ENCODE peak calls at places on chromosomes 7 and 10, in eight cellular contexts. T, X, P, H, R, K, N and F are unnamed samples.

GRCh38 chr7:4958477-4959301 is at the start of gene MMD2:
- DNase-seq in P (peak), T (no peak), X (no peak), H (no peak), R (no peak), N (no peak), K (peak), F (no peak)

GRCh38 chr7:88927-89921 is 103.1 kb upstream of the FAM20C start:
- DNase-seq in N (no peak), P (peak), K (peak), H (peak), R (peak), T (no peak), X (peak), F (peak)

GRCh38 chr10:126663880-126664279 is 6.6 kb downstream of the C10orf90 start:
- DNase-seq in H (peak), N (no peak), R (peak), T (no peak), K (no peak), X (no peak), P (no peak), F (no peak)

GRCh38 chr7:130639391-130639790 is 29.2 kb downstream of the COPG2 start:
- DNase-seq in K (no peak), P (no peak), R (no peak), X (no peak), T (no peak), N (no peak), H (no peak), F (no peak)

GRCh38 chr10:131852823-131853609 is 47.8 kb upstream of the PPP2R2D start:
- DNase-seq in R (no peak), N (no peak), T (no peak), K (peak), H (no peak), X (no peak), P (no peak), F (no peak)

GRCh38 chr10:130941886-130942285 is 369.6 kb downstream of the TCERG1L start:
- DNase-seq in K (no peak), N (no peak), R (no peak), P (no peak), H (no peak), X (no peak), T (no peak), F (no peak)

GRCh38 chr7:64614812-64615211 is 51.1 kb upstream of the ZNF107 start:
- DNase-seq in R (no peak), K (no peak), N (no peak), P (no peak), X (peak), H (no peak), T (no peak), F (no peak)

GRCh38 chr10:63766766-63767505 is 245.7 kb downstream of the REEP3 start:
- DNase-seq in T (no peak), N (no peak), X (no peak), P (no peak), R (peak), H (no peak), K (no peak), F (no peak)

GRCh38 chr7:25820432-25821040 is 331.5 kb upstream of the NFE2L3 start:
- DNase-seq in R (no peak), X (no peak), H (no peak), N (no peak), K (no peak), P (no peak), T (peak), F (peak)

GRCh38 chr7:69596723-69597277 is 1.5 kb upstream of the AUTS2 start:
- DNase-seq in H (no peak), N (no peak), K (no peak), R (no peak), T (no peak), P (no peak), X (no peak), F (no peak)

GRCh38 chr7:2698581-2699288 is 10.7 kb downstream of the AMZ1 start:
- DNase-seq in H (no peak), X (no peak), P (no peak), R (peak), K (no peak), N (peak), T (no peak), F (peak)

GRCh38 chr10:51892313-51892712 is 192.9 kb upstream of the CSTF2T start:
- DNase-seq in T (no peak), N (no peak), R (no peak), K (no peak), H (no peak), X (no peak), P (no peak), F (no peak)

GRCh38 chr7:50346548-50347497 is 42.3 kb downstream of the IKZF1 start:
- DNase-seq in R (peak), P (no peak), H (no peak), K (no peak), N (no peak), T (no peak), X (no peak), F (peak)

GRCh38 chr7:88014581-88014980 is 80.5 kb downstream of the ADAM22 start:
- DNase-seq in N (no peak), P (no peak), K (no peak), X (no peak), H (no peak), R (no peak), T (no peak), F (no peak)